ENCODE peak calls at places on chromosomes 6 and 20, in seven cellular contexts. X is AG09309, S is A549, H is ovary, K is left ventricle myocardium superior, P is ELR, G is LHCN-M2. J is an unnamed sample.

GRCh38 chr6:163291622-163292021 is 122.9 kb upstream of the QKI start:
- DNase-seq in X (no peak), S (no peak), H (no peak), K (no peak), P (peak; percentile 30), G (no peak), J (no peak)

GRCh38 chr20:4997207-4997606 is 4.1 kb downstream of the SLC23A2 start:
- DNase-seq in X (no peak), S (no peak), H (no peak), K (no peak), P (peak; percentile 47), G (no peak), J (no peak)

GRCh38 chr6:72111611-72112010 is 225.3 kb downstream of the RIMS1 start:
- DNase-seq in X (no peak), S (no peak), H (no peak), K (no peak), P (no peak), G (no peak), J (no peak)

GRCh38 chr6:46521464-46521971 is 30.3 kb upstream of the RCAN2 start:
- DNase-seq in X (no peak), S (no peak), H (no peak), K (no peak), P (no peak), G (no peak), J (no peak)

GRCh38 chr6:53811082-53811481 is 16.3 kb downstream of the LRRC1 start:
- DNase-seq in X (no peak), S (no peak), H (no peak), K (peak; percentile 35), P (no peak), G (no peak), J (peak; percentile 77)

GRCh38 chr6:30770164-30770563 is 25.8 kb upstream of the IER3 start:
- DNase-seq in X (no peak), S (peak; percentile 69), H (no peak), K (no peak), P (peak; percentile 58), G (peak; percentile 50), J (no peak)

GRCh38 chr6:145080651-145081050 is 654.7 kb downstream of the EPM2A start:
- DNase-seq in X (no peak), S (no peak), H (no peak), K (no peak), P (no peak), G (no peak), J (no peak)

GRCh38 chr6:108768792-108769524 is 79.3 kb upstream of the ARMC2 start:
- DNase-seq in X (no peak), S (no peak), H (no peak), K (no peak), P (no peak), G (no peak), J (no peak)

GRCh38 chr6:14875678-14876063 is 370.2 kb upstream of the JARID2 start:
- DNase-seq in X (no peak), S (no peak), H (no peak), K (no peak), P (no peak), G (no peak), J (no peak)